ENCODE peak calls at places on chromosomes 13 and 19, in six cellular contexts. E is GM12891; R is skeletal muscle cell; Y is activated T-cell treated with anti-CD3 and anti-CD28 coated beads, Interleukin-2, amount 50 U/mL, for 48 hours; I is non-pigmented ciliary epithelial cell; N is stimulated activated CD8-positive, alpha-beta memory T cell treated with anti-CD3 and anti-CD28 coated beads, Interleukin-7, amount 100 ng/mL, for 1 hour. A is an unnamed sample.

GRCh38 chr19:3580156-3580955 is 4.9 kb upstream of the GIPC3 start:
- DNase-seq in R (peak; percentile 83), I (peak; percentile 83), N (no peak), E (no peak), Y (no peak), A (no peak)

GRCh38 chr13:29594710-29595379 is 643 bp downstream of the SLC7A1 start:
- DNase-seq in N (peak; percentile 30), I (no peak), E (peak; percentile 54), R (peak; percentile 34), Y (peak; percentile 83), A (peak; percentile 23)

GRCh38 chr13:46367622-46368327 is 19.3 kb downstream of the RUBCNL start:
- DNase-seq in Y (no peak), E (no peak), N (no peak), I (peak; percentile 49), R (peak; percentile 73), A (no peak)

GRCh38 chr13:27270594-27271520 is at the start of gene RASL11A:
- DNase-seq in E (peak; percentile 85), N (peak; percentile 46), I (no peak), Y (peak; percentile 82), R (peak; percentile 49), A (peak; percentile 71)

GRCh38 chr13:30792257-30793000 is 57.1 kb downstream of the ALOX5AP start:
- DNase-seq in Y (no peak), E (no peak), N (no peak), R (peak; percentile 93), I (peak; percentile 89), A (no peak)

GRCh38 chr19:40607898-40608621 is 6.9 kb downstream of the LTBP4 start:
- DNase-seq in R (no peak), I (no peak), N (no peak), Y (no peak), E (no peak), A (no peak)

GRCh38 chr19:45906221-45906620 is 3.8 kb upstream of the MYPOP start:
- DNase-seq in R (no peak), Y (no peak), E (no peak), I (no peak), N (no peak), A (no peak)

GRCh38 chr19:28297036-28297435 is 915.9 kb downstream of the UQCRFS1 start:
- DNase-seq in Y (no peak), R (no peak), E (no peak), N (no peak), I (no peak), A (no peak)

GRCh38 chr13:109545964-109546363 is 240.4 kb downstream of the IRS2 start:
- DNase-seq in R (no peak), I (no peak), E (no peak), N (no peak), Y (no peak), A (no peak)

GRCh38 chr19:42252365-42253244 is 2.3 kb downstream of the ERF start:
- DNase-seq in E (no peak), N (no peak), I (no peak), Y (peak; percentile 54), R (no peak), A (no peak)

GRCh38 chr13:33932765-33933406 is 114.9 kb downstream of the RFC3 start:
- DNase-seq in I (peak; percentile 43), Y (no peak), R (no peak), E (no peak), N (no peak), A (no peak)

GRCh38 chr19:4241824-4242430 is 5.0 kb upstream of the YJU2 start:
- DNase-seq in N (no peak), E (no peak), R (no peak), I (no peak), Y (no peak), A (no peak)

GRCh38 chr13:114087430-114087829 is 45.0 kb downstream of the RASA3 start:
- DNase-seq in I (no peak), Y (no peak), R (no peak), N (no peak), E (no peak), A (no peak)

GRCh38 chr19:13920940-13921744 is 15.1 kb downstream of the CC2D1A start:
- DNase-seq in Y (peak; percentile 43), N (no peak), I (no peak), E (no peak), R (no peak), A (no peak)

GRCh38 chr19:55487884-55488687 is at the start of gene SSC5D:
- DNase-seq in E (no peak), I (no peak), R (no peak), N (no peak), Y (no peak), A (no peak)

GRCh38 chr19:14477417-14478112 is 2.4 kb upstream of the PTGER1 start:
- DNase-seq in E (no peak), R (no peak), I (no peak), N (no peak), Y (no peak), A (no peak)

A was measured in stimulated activated CD4-positive, alpha-beta T cell treated with anti-CD3 and anti-CD28 coated beads, Interleukin-15, amount 100 ng/mL, for 1 hour.